ENCODE peak calls at places on chromosomes 1 and 21, in eight cellular contexts. H is fibroblast of mammary gland, F is A549, T is sigmoid colon, S is endothelial cell, Z is hepatocyte, V is astrocyte, J is neural crest cell. K is an unnamed sample.

GRCh38 chr1:41362749-41363631 is 1.8 kb downstream of the FOXO6 start:
- DNase-seq in H (no peak), F (no peak), T (peak; percentile 64), S (no peak), Z (no peak), V (no peak), J (no peak), K (no peak)

GRCh38 chr1:64514197-64514765 is 44.4 kb downstream of the CACHD1 start:
- DNase-seq in H (peak; percentile 77), F (no peak), T (no peak), S (no peak), Z (peak; percentile 51), V (peak; percentile 92), J (no peak), K (no peak)

GRCh38 chr1:84298688-84299535 is 2.6 kb upstream of the SAMD13 start:
- DNase-seq in H (no peak), F (peak; percentile 34), T (peak; percentile 66), S (peak; percentile 54), Z (peak; percentile 39), V (no peak), J (peak; percentile 36), K (no peak)

GRCh38 chr1:167678838-167679237 is 42.9 kb upstream of the MPZL1 start:
- DNase-seq in H (no peak), F (no peak), T (no peak), S (no peak), Z (no peak), V (no peak), J (no peak), K (no peak)

GRCh38 chr1:87305762-87306161 is 22.9 kb upstream of the LMO4 start:
- DNase-seq in H (peak; percentile 34), F (no peak), T (no peak), S (no peak), Z (no peak), V (peak; percentile 6), J (no peak), K (no peak)

GRCh38 chr1:89844236-89844807 is 23.5 kb downstream of the LRRC8D start:
- DNase-seq in H (no peak), F (peak; percentile 13), T (no peak), S (no peak), Z (no peak), V (peak; percentile 44), J (no peak), K (no peak)

GRCh38 chr21:27104749-27105439 is 138.0 kb upstream of the ADAMTS5 start:
- DNase-seq in H (peak; percentile 50), F (no peak), T (no peak), S (no peak), Z (no peak), V (no peak), J (no peak), K (no peak)

GRCh38 chr1:6588128-6588892 is 8.5 kb downstream of the ZBTB48 start:
- DNase-seq in H (no peak), F (no peak), T (no peak), S (no peak), Z (no peak), V (no peak), J (no peak), K (no peak)

GRCh38 chr1:167594827-167595226 is 35.2 kb upstream of the RCSD1 start:
- DNase-seq in H (no peak), F (no peak), T (no peak), S (no peak), Z (no peak), V (no peak), J (no peak), K (no peak)

GRCh38 chr1:211643324-211644212 is 31.9 kb downstream of the NEK2 start:
- DNase-seq in H (no peak), F (peak; percentile 39), T (no peak), S (peak; percentile 22), Z (peak; percentile 90), V (no peak), J (no peak), K (no peak)

GRCh38 chr1:27745466-27745865 is 19.7 kb downstream of the FAM76A start:
- DNase-seq in H (no peak), F (no peak), T (no peak), S (no peak), Z (no peak), V (no peak), J (no peak), K (no peak)

GRCh38 chr1:78222962-78223358 is 177.2 kb downstream of the GIPC2 start:
- DNase-seq in H (no peak), F (no peak), T (no peak), S (no peak), Z (no peak), V (no peak), J (no peak), K (no peak)

GRCh38 chr21:38182370-38182985 is 74.3 kb upstream of the KCNJ15 start:
- DNase-seq in H (no peak), F (no peak), T (no peak), S (no peak), Z (no peak), V (no peak), J (no peak), K (no peak)

GRCh38 chr21:38181101-38181500 is 75.7 kb upstream of the KCNJ15 start:
- DNase-seq in H (peak; percentile 71), F (no peak), T (no peak), S (no peak), Z (no peak), V (peak; percentile 78), J (no peak), K (no peak)

GRCh38 chr21:38177919-38178652 is 78.7 kb upstream of the KCNJ15 start:
- DNase-seq in H (no peak), F (no peak), T (no peak), S (no peak), Z (no peak), V (no peak), J (no peak), K (no peak)

GRCh38 chr21:38178653-38179503 is 77.9 kb upstream of the KCNJ15 start:
- DNase-seq in H (no peak), F (no peak), T (no peak), S (no peak), Z (no peak), V (no peak), J (no peak), K (no peak)

DNA sequence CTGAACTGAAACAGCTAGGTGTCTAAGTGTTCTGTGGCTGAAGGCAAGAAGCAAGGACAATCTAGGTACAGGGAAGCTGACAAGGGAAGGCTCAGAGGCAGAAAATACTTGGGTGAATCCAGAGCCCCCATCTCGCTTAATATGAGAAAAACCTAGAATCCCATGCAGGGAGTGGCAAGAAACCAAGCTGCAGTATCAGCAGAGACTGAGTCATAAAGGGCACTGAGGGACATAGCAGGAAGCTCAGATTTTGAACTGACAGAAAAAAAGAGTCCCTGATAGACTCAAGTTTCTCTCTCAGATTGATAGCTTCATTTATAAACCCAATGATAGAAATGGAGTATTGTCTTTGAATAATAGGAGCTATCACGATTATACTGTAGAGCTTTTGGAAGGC is 77.3 kb upstream of the KCNJ15 start:
- DNase-seq in H (peak; percentile 36), F (no peak), T (no peak), S (no peak), Z (no peak), V (no peak), J (no peak), K (no peak)
- TF ChIP-seq CTCF in H (no peak), F (no peak), T (no peak), S (no peak), Z (no peak), V (no peak), J (no peak), K (no peak)

DNA sequence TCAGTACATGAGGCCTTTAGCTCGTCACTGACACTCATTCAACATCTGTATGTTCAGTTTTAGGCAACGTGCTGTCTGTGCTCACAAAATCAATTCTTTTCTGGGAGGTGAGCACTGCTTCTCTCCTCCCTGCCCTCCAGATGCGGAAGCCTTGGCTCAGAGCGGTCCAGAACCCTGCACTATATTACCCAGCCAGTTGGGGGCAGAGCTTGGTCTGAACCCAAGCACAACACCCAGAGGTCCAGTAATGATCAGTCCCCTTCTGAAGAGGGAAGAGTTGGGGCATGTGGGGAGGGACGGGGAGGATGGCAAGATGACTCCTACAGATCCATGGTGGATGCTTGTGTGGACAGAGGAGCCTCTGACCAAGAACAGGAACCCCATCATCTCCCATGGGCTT is 5.6 kb upstream of the DSCAM start:
- DNase-seq in H (no peak), F (no peak), T (no peak), S (no peak), Z (no peak), V (no peak), J (no peak), K (no peak)
- TF ChIP-seq CTCF in H (no peak), F (no peak), T (no peak), S (no peak), Z (no peak), V (no peak), J (no peak), K (no peak)

GRCh38 chr1:245222931-245223330 is 68.1 kb downstream of the KIF26B start:
- DNase-seq in H (no peak), F (no peak), T (no peak), S (no peak), Z (no peak), V (no peak), J (no peak), K (no peak)

GRCh38 chr1:245220381-245220985 is 65.7 kb downstream of the KIF26B start:
- DNase-seq in H (no peak), F (no peak), T (no peak), S (no peak), Z (no peak), V (no peak), J (no peak), K (no peak)

GRCh38 chr1:245229051-245229450 is 74.3 kb downstream of the KIF26B start:
- DNase-seq in H (no peak), F (no peak), T (no peak), S (no peak), Z (no peak), V (no peak), J (no peak), K (no peak)

GRCh38 chr1:245225267-245225666 is 70.5 kb downstream of the KIF26B start:
- DNase-seq in H (peak; percentile 24), F (no peak), T (no peak), S (no peak), Z (peak; percentile 46), V (peak; percentile 9), J (no peak), K (no peak)

GRCh38 chr1:245225709-245226464 is 71.1 kb downstream of the KIF26B start:
- DNase-seq in H (no peak), F (no peak), T (no peak), S (no peak), Z (no peak), V (no peak), J (no peak), K (no peak)
- TF ChIP-seq CTCF in H (no peak), F (no peak), T (no peak), S (no peak), Z (no peak), V (no peak), J (no peak), K (no peak)

DNA sequence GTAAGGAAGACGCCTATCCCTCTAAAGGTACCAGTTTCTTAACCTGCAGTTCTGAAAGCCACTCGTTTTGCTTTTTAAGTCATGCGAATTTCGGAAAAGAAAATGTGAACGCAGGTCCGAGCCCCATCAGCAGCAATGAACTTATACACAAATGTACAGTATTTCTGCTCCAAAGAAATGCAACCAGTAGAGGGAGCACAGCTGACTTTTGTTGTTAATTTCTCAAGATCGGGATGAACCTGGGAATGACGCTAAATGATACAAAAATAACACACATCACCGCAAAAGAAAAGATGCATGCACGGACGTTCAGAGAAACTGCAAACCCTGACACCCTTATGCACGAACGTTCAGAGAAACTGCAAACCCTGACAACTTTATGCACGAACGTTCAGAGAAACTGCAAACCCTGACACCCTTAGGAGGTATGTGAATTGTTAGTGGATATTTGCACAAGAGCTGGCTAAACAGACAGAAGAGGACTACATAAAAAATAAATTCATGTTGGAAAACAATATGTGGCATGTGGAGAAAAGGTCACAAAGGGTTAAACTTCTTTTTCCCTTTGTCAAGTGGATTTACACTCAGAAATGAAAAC is 3.5 kb upstream of the TIAM1 start:
- DNase-seq in H (peak; percentile 62), F (peak; percentile 42), T (no peak), S (no peak), Z (peak; percentile 40), V (no peak), J (peak; percentile 8), K (no peak)
- TF ChIP-seq CTCF in H (peak; percentile 57), F (peak; percentile 32), T (no peak), S (peak; percentile 56), Z (peak; percentile 59), V (peak; percentile 66), J (peak; percentile 60), K (peak; percentile 43)